ENCODE peak calls at places on chromosomes 13 and 19, in six cellular contexts. G is upper lobe of right lung, H is fibroblast of lung, T is PC-3, L is neuronal stem cell, K is aorta. D is an unnamed sample. For H3K4me1, the result is how much of the 10 kb centered on the place peaks cover.

GRCh38 chr19:35585844-35586243 is at the start of gene PMIS2:
- DNase-seq in G (no peak), H (no peak), T (no peak), L (no peak), K (peak), D (no peak)

GRCh38 chr19:51644636-51645271 is 1.9 kb downstream of the SIGLEC14 start:
- DNase-seq in G (no peak), H (no peak), T (no peak), L (no peak), K (no peak), D (no peak)

GRCh38 chr13:56528040-56528760 is 612.5 kb upstream of the PRR20A start:
- DNase-seq in G (no peak), H (no peak), T (no peak), L (no peak), K (no peak), D (no peak)

GRCh38 chr19:29483944-29484581 is 41.7 kb upstream of the VSTM2B start:
- DNase-seq in G (peak), H (no peak), T (no peak), L (no peak), K (peak), D (no peak)

GRCh38 chr19:17448190-17448967 is at the start of gene TMEM221:
- DNase-seq in G (peak), H (no peak), T (peak), L (no peak), K (peak), D (no peak)

GRCh38 chr13:31807090-31807541 is 67.8 kb downstream of the RXFP2 start:
- DNase-seq in G (no peak), H (no peak), T (no peak), L (no peak), K (no peak), D (no peak)

GRCh38 chr13:51148952-51149573 is 38.0 kb upstream of the C13orf42 start:
- DNase-seq in G (no peak), H (peak), T (peak), L (peak), K (no peak), D (no peak)

GRCh38 chr19:23810496-23810895 is 51.8 kb upstream of the ZNF681 start:
- DNase-seq in G (no peak), H (no peak), T (peak), L (no peak), K (no peak), D (no peak)

GRCh38 chr19:38293281-38293680 is 10.8 kb upstream of the C19orf33 start:
- DNase-seq in G (no peak), H (no peak), T (no peak), L (no peak), K (no peak), D (no peak)

GRCh38 chr13:63010072-63010658 is 1594.5 kb upstream of the PCDH20 start:
- DNase-seq in G (no peak), H (no peak), T (no peak), L (no peak), K (no peak), D (no peak)

DNA sequence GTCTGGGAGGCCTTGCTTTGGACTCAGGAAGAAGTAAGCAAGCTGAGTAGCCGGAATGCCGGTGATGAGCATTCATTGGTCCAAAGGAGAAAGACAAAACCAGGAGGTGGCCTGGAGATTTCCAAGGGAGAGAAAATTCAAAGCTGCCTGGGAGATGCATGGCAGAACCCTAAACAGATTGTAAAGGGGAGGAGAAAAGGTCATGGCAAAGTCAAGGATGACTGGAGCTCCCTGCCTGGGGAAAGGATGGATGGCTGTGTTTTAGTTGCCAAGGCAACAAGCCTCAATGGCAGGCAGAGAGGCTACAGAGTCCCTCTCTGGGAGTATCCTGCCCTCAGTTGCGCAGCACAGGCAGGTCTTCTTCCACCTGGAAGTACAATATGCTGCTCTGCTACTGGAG is 134.0 kb downstream of the ENOX1 start:
- DNase-seq in G (no peak), H (no peak), T (no peak), L (no peak), K (no peak), D (no peak)
- H3K4me1 ChIP-seq in G (under half), H (under half), T (under half), L (under half), K (under half), D (under half)

GRCh38 chr19:13019330-13019729 is 24.1 kb downstream of the NFIX start:
- DNase-seq in G (no peak), H (no peak), T (no peak), L (no peak), K (no peak), D (no peak)
- H3K4me1 ChIP-seq in G (half or more), H (under half), T (half or more), L (under half), K (under half), D (half or more)

GRCh38 chr13:98524391-98524790 is 52.5 kb downstream of the STK24 start:
- DNase-seq in G (peak), H (no peak), T (no peak), L (no peak), K (no peak), D (no peak)
- H3K4me1 ChIP-seq in G (under half), H (under half), T (under half), L (under half), K (under half), D (under half)

DNA sequence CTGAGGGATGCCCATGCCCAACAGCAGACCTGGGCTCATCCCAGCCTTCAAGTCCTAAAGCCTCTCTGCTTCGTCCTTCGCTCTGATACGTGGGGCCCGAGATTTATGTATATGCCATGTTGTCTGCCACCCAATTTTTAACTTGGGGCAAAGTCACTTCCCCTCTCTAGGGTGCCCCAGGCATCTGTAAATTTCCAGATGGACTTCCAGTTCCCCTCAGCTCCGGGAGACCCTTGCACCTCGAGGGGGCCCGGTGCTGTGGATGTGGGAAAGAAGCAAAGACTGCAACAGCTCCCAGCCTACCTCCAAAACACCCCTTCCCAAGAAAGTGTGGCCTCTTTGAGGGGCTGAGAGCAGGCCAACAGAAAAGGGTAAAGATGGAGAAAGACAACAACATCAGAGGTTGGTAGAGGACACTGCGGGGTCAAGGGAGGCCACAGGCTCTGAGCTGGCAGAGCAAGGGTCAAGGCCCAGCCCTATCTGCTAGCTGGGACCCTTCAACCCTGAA is 97.4 kb downstream of the STK24 start:
- DNase-seq in G (no peak), H (no peak), T (no peak), L (no peak), K (no peak), D (no peak)
- H3K4me1 ChIP-seq in G (half or more), H (under half), T (under half), L (half or more), K (under half), D (under half)

DNA sequence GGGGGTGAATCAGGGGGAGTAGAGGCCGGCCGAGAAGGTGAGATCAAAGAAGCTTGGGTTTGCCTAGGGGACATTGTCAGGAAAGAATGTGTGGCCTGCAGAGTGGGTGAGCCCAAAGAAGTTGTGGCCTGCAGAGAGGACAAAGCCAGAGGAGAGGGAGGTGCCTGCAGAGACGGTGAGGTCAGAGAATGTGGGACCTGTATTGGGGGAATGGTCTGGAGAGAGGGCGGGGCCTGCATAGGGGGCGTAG is 3.0 kb downstream of the PRR36 start:
- DNase-seq in G (no peak), H (no peak), T (no peak), L (no peak), K (no peak), D (no peak)
- H3K4me1 ChIP-seq in G (under half), H (under half), T (under half), L (under half), K (under half), D (under half)

DNA sequence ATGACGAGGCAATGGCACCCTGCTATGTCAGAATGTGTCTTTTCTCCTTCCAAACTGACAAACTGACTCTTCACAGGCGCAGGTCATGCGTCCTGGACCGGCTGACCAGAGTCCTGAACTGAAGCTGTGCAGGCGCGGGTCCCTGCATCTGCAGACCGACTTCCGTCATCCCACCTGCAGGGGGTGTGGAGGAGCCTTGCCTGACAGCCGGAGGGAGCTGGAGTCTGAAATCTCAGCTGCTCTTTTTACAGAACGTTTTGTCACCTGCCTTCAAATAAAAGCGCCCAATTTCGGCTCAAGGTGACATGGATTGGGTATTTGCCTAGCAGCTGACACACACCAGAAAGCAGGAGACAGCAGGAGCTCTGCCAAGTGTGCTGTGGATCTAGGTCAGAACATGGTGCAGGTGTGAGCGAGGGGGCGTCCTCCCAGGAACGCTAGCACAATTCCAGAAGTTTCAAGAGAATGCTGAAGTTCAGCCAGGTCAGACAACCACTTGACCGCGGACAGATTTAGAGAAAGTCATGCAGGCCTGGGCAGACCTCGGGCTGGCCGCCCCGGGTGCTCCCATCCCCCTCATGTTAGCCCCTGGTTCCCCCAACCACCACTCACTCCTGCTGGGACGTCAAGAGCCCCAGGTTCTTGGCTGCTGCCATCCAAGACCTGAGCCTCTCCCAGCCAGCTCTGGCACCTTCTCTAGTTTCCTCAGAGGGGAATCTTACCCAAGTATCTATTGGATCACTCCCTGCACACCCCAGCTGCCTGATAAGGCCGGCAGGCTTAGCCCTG is 32.8 kb downstream of the ELL start:
- DNase-seq in G (no peak), H (no peak), T (peak), L (peak), K (no peak), D (no peak)
- H3K4me1 ChIP-seq in G (half or more), H (under half), T (under half), L (under half), K (under half), D (under half)

DNA sequence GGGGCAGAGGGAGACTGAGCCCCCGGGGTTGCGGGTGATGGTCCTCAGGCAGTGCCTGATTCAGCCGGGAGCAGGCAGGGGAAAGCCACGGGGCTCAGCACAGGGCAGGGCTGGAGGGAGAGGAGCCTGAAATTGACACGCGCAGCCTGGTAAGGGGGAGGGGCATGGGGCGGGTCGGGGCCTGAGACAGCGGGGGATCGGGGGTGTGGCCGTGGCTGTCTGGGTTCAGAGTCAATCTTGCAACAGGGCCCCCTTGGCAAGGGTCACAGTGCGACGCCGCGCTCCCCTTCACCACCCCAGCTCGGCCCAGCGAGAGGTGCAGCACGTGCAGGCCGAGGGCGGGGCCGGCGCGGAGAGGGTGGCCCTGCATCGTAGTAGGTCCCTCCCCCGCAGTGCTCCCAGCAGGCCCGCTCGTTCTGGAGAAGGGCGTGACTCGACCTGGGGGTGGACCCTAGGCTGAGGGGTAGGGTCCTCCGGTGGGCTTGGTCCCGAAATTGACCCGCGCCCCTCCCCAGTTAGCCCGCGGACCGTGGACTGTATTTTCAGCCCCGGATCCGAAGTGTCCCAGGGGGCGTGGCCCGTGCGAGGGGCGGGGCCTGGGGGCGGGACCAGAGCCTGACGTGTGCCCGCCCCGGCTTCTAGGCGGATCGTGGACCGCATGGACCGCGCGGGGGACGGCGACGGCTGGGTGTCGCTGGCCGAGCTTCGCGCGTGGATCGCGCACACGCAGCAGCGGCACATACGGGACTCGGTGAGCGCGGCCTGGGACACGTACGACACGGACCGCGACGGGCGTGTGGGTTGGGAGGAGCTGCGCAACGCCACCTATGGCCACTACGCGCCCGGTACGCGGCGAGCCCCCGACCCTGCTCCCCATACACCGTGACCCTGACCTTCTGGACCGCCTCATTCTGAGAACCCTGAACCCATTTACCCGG is 6.0 kb downstream of the RCN3 start:
- DNase-seq in G (peak), H (peak), T (peak), L (peak), K (peak), D (no peak)
- H3K4me1 ChIP-seq in G (under half), H (under half), T (under half), L (under half), K (under half), D (under half)

D was measured in Panc1.